ENCODE peak calls at places on chromosomes 16 and 17, in seven cellular contexts. One of them, this sample, is unnamed.

GRCh38 chr17:50977487-50978159 is 111.5 kb upstream of the TOB1 start:
- DNase-seq in lung: no peak
- DNase-seq in H1: no peak
- DNase-seq in retinal pigment epithelial cell: no peak
- DNase-seq in fibroblast of lung: no peak
- DNase-seq in heart right ventricle: no peak
- DNase-seq in epithelial cell of esophagus: no peak
- DNase-seq in this sample: no peak

GRCh38 chr16:53282975-53283946 is 151.0 kb upstream of the RBL2 start:
- DNase-seq in retinal pigment epithelial cell: peak
- DNase-seq in H1: no peak
- DNase-seq in lung: no peak
- DNase-seq in heart right ventricle: no peak
- DNase-seq in epithelial cell of esophagus: peak
- DNase-seq in fibroblast of lung: peak
- DNase-seq in this sample: no peak

GRCh38 chr17:70622382-70623260 is 453.3 kb downstream of the KCNJ2 start:
- DNase-seq in heart right ventricle: peak
- DNase-seq in epithelial cell of esophagus: peak
- DNase-seq in H1: peak
- DNase-seq in retinal pigment epithelial cell: no peak
- DNase-seq in lung: peak
- DNase-seq in fibroblast of lung: peak
- DNase-seq in this sample: no peak

GRCh38 chr17:82645516-82645915 is 2.7 kb downstream of the WDR45B start:
- DNase-seq in H1: no peak
- DNase-seq in epithelial cell of esophagus: peak
- DNase-seq in retinal pigment epithelial cell: no peak
- DNase-seq in lung: no peak
- DNase-seq in heart right ventricle: no peak
- DNase-seq in fibroblast of lung: no peak
- DNase-seq in this sample: no peak

GRCh38 chr16:88084881-88085280 is 133.6 kb downstream of the BANP start:
- DNase-seq in H1: no peak
- DNase-seq in lung: no peak
- DNase-seq in heart right ventricle: no peak
- DNase-seq in retinal pigment epithelial cell: peak
- DNase-seq in fibroblast of lung: peak
- DNase-seq in epithelial cell of esophagus: no peak
- DNase-seq in this sample: no peak

GRCh38 chr16:19881028-19881427 is 3.6 kb downstream of the GPRC5B start:
- DNase-seq in H1: no peak
- DNase-seq in lung: no peak
- DNase-seq in heart right ventricle: no peak
- DNase-seq in fibroblast of lung: no peak
- DNase-seq in retinal pigment epithelial cell: no peak
- DNase-seq in epithelial cell of esophagus: no peak
- DNase-seq in this sample: no peak

GRCh38 chr16:73949574-73950348 is 346.9 kb upstream of the PSMD7 start:
- DNase-seq in lung: no peak
- DNase-seq in heart right ventricle: peak
- DNase-seq in retinal pigment epithelial cell: peak
- DNase-seq in H1: no peak
- DNase-seq in epithelial cell of esophagus: peak
- DNase-seq in fibroblast of lung: peak
- DNase-seq in this sample: peak

GRCh38 chr17:80316927-80317705 is 56.5 kb downstream of the RNF213 start:
- DNase-seq in fibroblast of lung: peak
- DNase-seq in heart right ventricle: peak
- DNase-seq in lung: no peak
- DNase-seq in H1: no peak
- DNase-seq in retinal pigment epithelial cell: no peak
- DNase-seq in epithelial cell of esophagus: no peak
- DNase-seq in this sample: no peak

GRCh38 chr16:84665359-84665758 is 17.0 kb downstream of the KLHL36 start:
- DNase-seq in H1: no peak
- DNase-seq in epithelial cell of esophagus: no peak
- DNase-seq in fibroblast of lung: no peak
- DNase-seq in retinal pigment epithelial cell: no peak
- DNase-seq in heart right ventricle: no peak
- DNase-seq in lung: no peak
- DNase-seq in this sample: no peak

GRCh38 chr16:69861276-69862030 is 89.7 kb upstream of the CLEC18A start:
- DNase-seq in heart right ventricle: peak
- DNase-seq in fibroblast of lung: peak
- DNase-seq in retinal pigment epithelial cell: peak
- DNase-seq in lung: peak
- DNase-seq in H1: no peak
- DNase-seq in epithelial cell of esophagus: no peak
- DNase-seq in this sample: no peak

GRCh38 chr17:77089118-77089477 is 51.7 kb upstream of the SEC14L1 start:
- DNase-seq in H1: no peak
- DNase-seq in heart right ventricle: no peak
- DNase-seq in epithelial cell of esophagus: peak
- DNase-seq in retinal pigment epithelial cell: no peak
- DNase-seq in lung: no peak
- DNase-seq in fibroblast of lung: no peak
- DNase-seq in this sample: no peak

GRCh38 chr16:2207872-2208271 is 2.6 kb downstream of the MLST8 start:
- DNase-seq in epithelial cell of esophagus: no peak
- DNase-seq in heart right ventricle: no peak
- DNase-seq in fibroblast of lung: no peak
- DNase-seq in lung: no peak
- DNase-seq in retinal pigment epithelial cell: no peak
- DNase-seq in H1: no peak
- DNase-seq in this sample: no peak

GRCh38 chr17:56314026-56314425 is 160.8 kb downstream of the ANKFN1 start:
- DNase-seq in epithelial cell of esophagus: no peak
- DNase-seq in H1: no peak
- DNase-seq in retinal pigment epithelial cell: no peak
- DNase-seq in lung: no peak
- DNase-seq in heart right ventricle: no peak
- DNase-seq in fibroblast of lung: no peak
- DNase-seq in this sample: no peak

GRCh38 chr16:9159839-9160550 is 68.6 kb downstream of the HAPSTR1 start:
- DNase-seq in retinal pigment epithelial cell: no peak
- DNase-seq in heart right ventricle: peak
- DNase-seq in H1: peak
- DNase-seq in fibroblast of lung: peak
- DNase-seq in epithelial cell of esophagus: peak
- DNase-seq in lung: peak
- DNase-seq in this sample: no peak

GRCh38 chr17:44216173-44216572 is 3.3 kb downstream of the UBTF start:
- DNase-seq in retinal pigment epithelial cell: no peak
- DNase-seq in heart right ventricle: no peak
- DNase-seq in epithelial cell of esophagus: no peak
- DNase-seq in fibroblast of lung: no peak
- DNase-seq in lung: no peak
- DNase-seq in H1: no peak
- DNase-seq in this sample: no peak

GRCh38 chr17:48860034-48860433 is 29.2 kb downstream of the CALCOCO2 start:
- DNase-seq in H1: no peak
- DNase-seq in retinal pigment epithelial cell: no peak
- DNase-seq in fibroblast of lung: no peak
- DNase-seq in epithelial cell of esophagus: no peak
- DNase-seq in lung: no peak
- DNase-seq in heart right ventricle: no peak
- DNase-seq in this sample: no peak

GRCh38 chr16:58578642-58579041 is 51.0 kb downstream of the CNOT1 start:
- DNase-seq in fibroblast of lung: no peak
- DNase-seq in epithelial cell of esophagus: peak
- DNase-seq in H1: no peak
- DNase-seq in retinal pigment epithelial cell: no peak
- DNase-seq in lung: no peak
- DNase-seq in heart right ventricle: no peak
- DNase-seq in this sample: no peak

GRCh38 chr17:79612468-79613194 is 1.8 kb upstream of the RBFOX3 start:
- DNase-seq in retinal pigment epithelial cell: no peak
- DNase-seq in H1: peak
- DNase-seq in epithelial cell of esophagus: no peak
- DNase-seq in heart right ventricle: no peak
- DNase-seq in fibroblast of lung: peak
- DNase-seq in lung: no peak
- DNase-seq in this sample: no peak

DNA sequence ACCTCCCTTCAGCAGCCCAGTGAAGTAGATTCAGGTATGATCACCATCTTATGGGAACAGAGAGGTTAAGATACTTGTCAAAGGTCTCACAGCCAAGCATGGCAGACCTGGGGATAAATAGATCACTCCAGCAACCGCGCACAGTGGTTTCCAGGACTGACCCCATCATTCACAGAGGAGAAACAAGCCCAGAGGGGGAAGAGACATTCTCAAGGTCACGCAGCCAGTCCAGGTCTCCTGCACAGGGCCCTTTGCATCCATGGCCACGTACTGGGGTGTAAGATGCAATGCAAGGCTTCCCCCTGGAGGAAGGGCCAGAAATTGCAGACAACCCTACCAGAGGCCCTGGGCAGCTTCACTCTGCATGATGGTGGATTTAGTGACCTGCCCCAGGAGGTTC is 19.9 kb downstream of the TLE7 start:
- DNase-seq in H1: peak
- DNase-seq in heart right ventricle: no peak
- DNase-seq in fibroblast of lung: no peak
- DNase-seq in epithelial cell of esophagus: peak
- DNase-seq in lung: no peak
- DNase-seq in retinal pigment epithelial cell: no peak
- DNase-seq in this sample: no peak
- TF ChIP-seq CTCF in H1: peak
- TF ChIP-seq CTCF in heart right ventricle: peak
- TF ChIP-seq CTCF in fibroblast of lung: peak
- TF ChIP-seq CTCF in epithelial cell of esophagus: peak
- TF ChIP-seq CTCF in lung: no peak
- TF ChIP-seq CTCF in retinal pigment epithelial cell: peak
- TF ChIP-seq CTCF in this sample: peak

DNA sequence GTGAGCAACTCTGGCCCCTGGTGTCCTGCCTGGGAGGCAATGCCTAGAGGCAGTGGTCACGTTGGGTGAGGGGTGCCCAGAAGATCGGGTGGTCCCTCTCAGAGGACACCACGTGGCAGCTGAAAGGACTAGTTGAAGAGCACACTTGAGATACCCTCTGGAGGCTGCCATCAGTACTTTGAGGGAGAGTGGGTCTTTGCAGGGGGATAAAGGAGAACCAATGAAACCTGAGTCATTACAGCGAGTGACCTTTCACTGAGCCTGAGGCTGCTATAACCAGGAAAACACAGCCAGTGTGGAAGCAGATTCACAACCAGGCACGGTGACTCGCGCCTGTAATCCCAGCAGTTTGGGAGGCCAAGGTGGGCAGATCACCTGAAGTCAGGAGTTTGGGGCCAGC is 18.9 kb downstream of the CA4 start:
- DNase-seq in retinal pigment epithelial cell: no peak
- DNase-seq in epithelial cell of esophagus: no peak
- DNase-seq in heart right ventricle: no peak
- DNase-seq in fibroblast of lung: no peak
- DNase-seq in H1: no peak
- DNase-seq in lung: no peak
- DNase-seq in this sample: no peak
- H3K4me3 ChIP-seq in retinal pigment epithelial cell: no peak
- H3K4me3 ChIP-seq in epithelial cell of esophagus: no peak
- H3K4me3 ChIP-seq in heart right ventricle: no peak
- H3K4me3 ChIP-seq in fibroblast of lung: no peak
- H3K4me3 ChIP-seq in H1: no peak
- H3K4me3 ChIP-seq in lung: no peak
- H3K4me3 ChIP-seq in this sample: no peak

GRCh38 chr17:46922804-46923635 is at the start of gene GOSR2:
- DNase-seq in lung: peak
- DNase-seq in fibroblast of lung: peak
- DNase-seq in heart right ventricle: peak
- DNase-seq in retinal pigment epithelial cell: peak
- DNase-seq in H1: peak
- DNase-seq in epithelial cell of esophagus: peak
- DNase-seq in this sample: no peak
- TF ChIP-seq CTCF in lung: no peak
- TF ChIP-seq CTCF in fibroblast of lung: no peak
- TF ChIP-seq CTCF in heart right ventricle: no peak
- TF ChIP-seq CTCF in retinal pigment epithelial cell: no peak
- TF ChIP-seq CTCF in H1: no peak
- TF ChIP-seq CTCF in epithelial cell of esophagus: no peak
- TF ChIP-seq CTCF in this sample: no peak

GRCh38 chr17:60680754-60681153 is 3.1 kb downstream of the BCAS3 start:
- DNase-seq in epithelial cell of esophagus: no peak
- DNase-seq in lung: no peak
- DNase-seq in H1: no peak
- DNase-seq in fibroblast of lung: no peak
- DNase-seq in heart right ventricle: no peak
- DNase-seq in retinal pigment epithelial cell: no peak
- DNase-seq in this sample: no peak
- H3K4me3 ChIP-seq in epithelial cell of esophagus: no peak
- H3K4me3 ChIP-seq in lung: no peak
- H3K4me3 ChIP-seq in H1: no peak
- H3K4me3 ChIP-seq in fibroblast of lung: no peak
- H3K4me3 ChIP-seq in heart right ventricle: no peak
- H3K4me3 ChIP-seq in retinal pigment epithelial cell: no peak
- H3K4me3 ChIP-seq in this sample: no peak

GRCh38 chr16:20954574-20954973 is 54.0 kb downstream of the LYRM1 start:
- DNase-seq in epithelial cell of esophagus: no peak
- DNase-seq in heart right ventricle: no peak
- DNase-seq in retinal pigment epithelial cell: no peak
- DNase-seq in lung: no peak
- DNase-seq in fibroblast of lung: no peak
- DNase-seq in H1: no peak
- DNase-seq in this sample: no peak

GRCh38 chr16:20952144-20952797 is 51.7 kb downstream of the LYRM1 start:
- DNase-seq in heart right ventricle: no peak
- DNase-seq in H1: no peak
- DNase-seq in epithelial cell of esophagus: peak
- DNase-seq in lung: no peak
- DNase-seq in fibroblast of lung: no peak
- DNase-seq in retinal pigment epithelial cell: no peak
- DNase-seq in this sample: no peak

GRCh38 chr16:20960899-20961298 is 60.3 kb downstream of the LYRM1 start:
- DNase-seq in heart right ventricle: no peak
- DNase-seq in retinal pigment epithelial cell: no peak
- DNase-seq in fibroblast of lung: no peak
- DNase-seq in H1: no peak
- DNase-seq in lung: no peak
- DNase-seq in epithelial cell of esophagus: no peak
- DNase-seq in this sample: no peak

GRCh38 chr16:20957153-20957552 is 56.6 kb downstream of the LYRM1 start:
- DNase-seq in retinal pigment epithelial cell: no peak
- DNase-seq in lung: no peak
- DNase-seq in epithelial cell of esophagus: no peak
- DNase-seq in H1: no peak
- DNase-seq in heart right ventricle: no peak
- DNase-seq in fibroblast of lung: no peak
- DNase-seq in this sample: no peak

GRCh38 chr16:20956319-20956718 is 55.7 kb downstream of the LYRM1 start:
- DNase-seq in retinal pigment epithelial cell: no peak
- DNase-seq in epithelial cell of esophagus: no peak
- DNase-seq in H1: no peak
- DNase-seq in fibroblast of lung: peak
- DNase-seq in lung: no peak
- DNase-seq in heart right ventricle: no peak
- DNase-seq in this sample: no peak
- TF ChIP-seq CTCF in retinal pigment epithelial cell: no peak
- TF ChIP-seq CTCF in epithelial cell of esophagus: no peak
- TF ChIP-seq CTCF in H1: no peak
- TF ChIP-seq CTCF in fibroblast of lung: peak
- TF ChIP-seq CTCF in lung: no peak
- TF ChIP-seq CTCF in heart right ventricle: no peak
- TF ChIP-seq CTCF in this sample: no peak

GRCh38 chr17:68771867-68772515 is 170.8 kb upstream of the FAM20A start:
- DNase-seq in H1: no peak
- DNase-seq in epithelial cell of esophagus: peak
- DNase-seq in lung: no peak
- DNase-seq in retinal pigment epithelial cell: no peak
- DNase-seq in heart right ventricle: peak
- DNase-seq in fibroblast of lung: peak
- DNase-seq in this sample: no peak
- H3K4me3 ChIP-seq in H1: no peak
- H3K4me3 ChIP-seq in epithelial cell of esophagus: no peak
- H3K4me3 ChIP-seq in lung: no peak
- H3K4me3 ChIP-seq in retinal pigment epithelial cell: no peak
- H3K4me3 ChIP-seq in heart right ventricle: peak
- H3K4me3 ChIP-seq in fibroblast of lung: no peak
- H3K4me3 ChIP-seq in this sample: peak